ENCODE peak calls at places on chromosomes 2 and 18, in ten cellular contexts. One of them, this sample, is unnamed.

GRCh38 chr18:45412577-45412976 is 202.7 kb upstream of the SLC14A2 start:
- DNase-seq in IMR-90: no peak
- DNase-seq in body of pancreas: no peak
- DNase-seq in gastrocnemius medialis: no peak
- DNase-seq in HCT116: no peak
- DNase-seq in lower leg skin: no peak
- DNase-seq in stomach: no peak
- DNase-seq in A549: no peak
- DNase-seq in H54: no peak
- DNase-seq in heart left ventricle: no peak
- DNase-seq in this sample: no peak

GRCh38 chr2:28406276-28407096 is 13.8 kb downstream of the FOSL2 start:
- DNase-seq in IMR-90: peak
- DNase-seq in lower leg skin: no peak
- DNase-seq in H54: peak
- DNase-seq in body of pancreas: peak
- DNase-seq in A549: no peak
- DNase-seq in gastrocnemius medialis: no peak
- DNase-seq in HCT116: no peak
- DNase-seq in stomach: peak
- DNase-seq in heart left ventricle: no peak
- DNase-seq in this sample: no peak

GRCh38 chr2:190792956-190793888 is 87.4 kb upstream of the GLS start:
- DNase-seq in IMR-90: no peak
- DNase-seq in A549: no peak
- DNase-seq in body of pancreas: no peak
- DNase-seq in lower leg skin: no peak
- DNase-seq in HCT116: no peak
- DNase-seq in heart left ventricle: no peak
- DNase-seq in gastrocnemius medialis: no peak
- DNase-seq in stomach: no peak
- DNase-seq in H54: no peak
- DNase-seq in this sample: no peak

GRCh38 chr2:237281900-237282306 is 132.1 kb downstream of the COL6A3 start:
- DNase-seq in stomach: no peak
- DNase-seq in H54: no peak
- DNase-seq in gastrocnemius medialis: no peak
- DNase-seq in IMR-90: peak
- DNase-seq in HCT116: no peak
- DNase-seq in heart left ventricle: no peak
- DNase-seq in lower leg skin: no peak
- DNase-seq in body of pancreas: no peak
- DNase-seq in A549: no peak
- DNase-seq in this sample: no peak

GRCh38 chr18:55838841-55839240 is 250.8 kb upstream of the TCF4 start:
- DNase-seq in A549: no peak
- DNase-seq in HCT116: no peak
- DNase-seq in heart left ventricle: no peak
- DNase-seq in IMR-90: peak
- DNase-seq in H54: no peak
- DNase-seq in body of pancreas: no peak
- DNase-seq in lower leg skin: no peak
- DNase-seq in stomach: no peak
- DNase-seq in gastrocnemius medialis: no peak
- DNase-seq in this sample: no peak

GRCh38 chr2:240572141-240573031 is 4.1 kb downstream of the RNPEPL1 start:
- DNase-seq in IMR-90: no peak
- DNase-seq in HCT116: no peak
- DNase-seq in lower leg skin: no peak
- DNase-seq in heart left ventricle: no peak
- DNase-seq in A549: no peak
- DNase-seq in H54: no peak
- DNase-seq in stomach: no peak
- DNase-seq in gastrocnemius medialis: peak
- DNase-seq in body of pancreas: no peak
- DNase-seq in this sample: no peak

GRCh38 chr2:218273908-218274249 is 3.6 kb downstream of the PNKD start:
- DNase-seq in H54: no peak
- DNase-seq in HCT116: no peak
- DNase-seq in heart left ventricle: no peak
- DNase-seq in stomach: no peak
- DNase-seq in IMR-90: no peak
- DNase-seq in gastrocnemius medialis: no peak
- DNase-seq in lower leg skin: no peak
- DNase-seq in A549: no peak
- DNase-seq in body of pancreas: no peak
- DNase-seq in this sample: no peak

GRCh38 chr2:119827866-119828507 is 68.3 kb downstream of the PTPN4 start:
- DNase-seq in body of pancreas: no peak
- DNase-seq in heart left ventricle: no peak
- DNase-seq in gastrocnemius medialis: no peak
- DNase-seq in HCT116: no peak
- DNase-seq in A549: no peak
- DNase-seq in H54: no peak
- DNase-seq in IMR-90: peak
- DNase-seq in lower leg skin: no peak
- DNase-seq in stomach: no peak
- DNase-seq in this sample: no peak

GRCh38 chr18:57727952-57728807 is 74.9 kb downstream of the ATP8B1 start:
- DNase-seq in heart left ventricle: no peak
- DNase-seq in body of pancreas: no peak
- DNase-seq in gastrocnemius medialis: no peak
- DNase-seq in stomach: no peak
- DNase-seq in A549: no peak
- DNase-seq in lower leg skin: no peak
- DNase-seq in IMR-90: peak
- DNase-seq in HCT116: no peak
- DNase-seq in H54: no peak
- DNase-seq in this sample: no peak

GRCh38 chr2:178413472-178414265 is 37.3 kb downstream of the PRKRA start:
- DNase-seq in A549: peak
- DNase-seq in IMR-90: peak
- DNase-seq in body of pancreas: peak
- DNase-seq in HCT116: peak
- DNase-seq in lower leg skin: peak
- DNase-seq in stomach: peak
- DNase-seq in H54: peak
- DNase-seq in gastrocnemius medialis: peak
- DNase-seq in heart left ventricle: peak
- DNase-seq in this sample: peak
- TF ChIP-seq POLR2A in A549: no peak
- TF ChIP-seq POLR2A in IMR-90: peak
- TF ChIP-seq POLR2A in body of pancreas: peak
- TF ChIP-seq POLR2A in HCT116: peak
- TF ChIP-seq POLR2A in lower leg skin: no peak
- TF ChIP-seq POLR2A in stomach: no peak
- TF ChIP-seq POLR2A in H54: peak
- TF ChIP-seq POLR2A in gastrocnemius medialis: peak
- TF ChIP-seq POLR2A in heart left ventricle: no peak
- TF ChIP-seq POLR2A in this sample: peak

GRCh38 chr2:148020358-148021058 is at the start of gene ORC4:
- DNase-seq in body of pancreas: peak
- DNase-seq in heart left ventricle: peak
- DNase-seq in A549: peak
- DNase-seq in lower leg skin: peak
- DNase-seq in gastrocnemius medialis: peak
- DNase-seq in IMR-90: peak
- DNase-seq in HCT116: peak
- DNase-seq in stomach: peak
- DNase-seq in H54: peak
- DNase-seq in this sample: peak
- TF ChIP-seq POLR2A in body of pancreas: peak
- TF ChIP-seq POLR2A in heart left ventricle: no peak
- TF ChIP-seq POLR2A in A549: peak
- TF ChIP-seq POLR2A in lower leg skin: no peak
- TF ChIP-seq POLR2A in gastrocnemius medialis: peak
- TF ChIP-seq POLR2A in IMR-90: peak
- TF ChIP-seq POLR2A in HCT116: peak
- TF ChIP-seq POLR2A in stomach: no peak
- TF ChIP-seq POLR2A in H54: peak
- TF ChIP-seq POLR2A in this sample: peak

DNA sequence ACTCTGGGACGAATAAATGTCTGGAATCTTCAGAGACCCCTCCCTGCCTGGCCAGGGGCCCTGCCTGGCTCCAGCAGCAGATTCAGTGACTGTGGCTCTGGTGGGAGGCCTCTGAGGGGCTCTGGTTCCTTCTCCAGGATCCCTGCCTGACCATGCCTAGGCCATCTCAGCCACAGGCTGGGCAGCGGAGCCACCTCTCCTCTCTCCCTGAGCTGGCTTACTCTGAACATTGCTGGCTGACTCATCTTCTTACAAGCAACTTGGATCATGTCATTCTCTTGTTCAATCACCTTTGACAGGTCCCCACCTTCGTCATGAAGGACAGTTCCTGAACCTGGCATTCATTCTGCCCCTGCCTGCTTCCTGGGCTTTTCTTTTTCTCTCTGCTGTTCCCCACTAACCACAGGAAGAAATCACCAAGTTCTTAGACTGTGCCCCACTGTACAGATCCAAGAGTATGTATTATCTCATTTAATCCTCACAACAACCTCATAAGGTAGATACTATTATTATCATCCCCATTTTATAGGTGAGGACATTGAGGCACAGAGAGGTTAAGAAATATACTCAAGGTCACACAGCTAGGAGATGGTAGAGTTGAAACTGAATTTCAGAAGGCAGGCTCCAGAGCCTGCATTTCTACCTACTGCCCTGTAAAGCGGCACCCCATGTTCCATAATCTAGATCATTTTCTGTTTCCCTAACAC is 155.5 kb upstream of the SMAD2 start:
- DNase-seq in A549: no peak
- DNase-seq in lower leg skin: no peak
- DNase-seq in body of pancreas: no peak
- DNase-seq in stomach: no peak
- DNase-seq in H54: no peak
- DNase-seq in IMR-90: no peak
- DNase-seq in heart left ventricle: no peak
- DNase-seq in HCT116: no peak
- DNase-seq in gastrocnemius medialis: no peak
- DNase-seq in this sample: no peak
- TF ChIP-seq POLR2A in A549: no peak
- TF ChIP-seq POLR2A in lower leg skin: no peak
- TF ChIP-seq POLR2A in body of pancreas: no peak
- TF ChIP-seq POLR2A in stomach: no peak
- TF ChIP-seq POLR2A in H54: no peak
- TF ChIP-seq POLR2A in IMR-90: no peak
- TF ChIP-seq POLR2A in heart left ventricle: no peak
- TF ChIP-seq POLR2A in HCT116: no peak
- TF ChIP-seq POLR2A in gastrocnemius medialis: no peak
- TF ChIP-seq POLR2A in this sample: no peak

GRCh38 chr18:76494181-76494540 is 881 bp downstream of the ZNF516 start:
- DNase-seq in stomach: no peak
- DNase-seq in lower leg skin: no peak
- DNase-seq in IMR-90: peak
- DNase-seq in heart left ventricle: no peak
- DNase-seq in HCT116: no peak
- DNase-seq in body of pancreas: peak
- DNase-seq in gastrocnemius medialis: peak
- DNase-seq in H54: no peak
- DNase-seq in A549: no peak
- DNase-seq in this sample: no peak

GRCh38 chr18:76495435-76496199 is 575 bp upstream of the ZNF516 start:
- DNase-seq in gastrocnemius medialis: peak
- DNase-seq in stomach: no peak
- DNase-seq in IMR-90: peak
- DNase-seq in heart left ventricle: peak
- DNase-seq in HCT116: no peak
- DNase-seq in lower leg skin: peak
- DNase-seq in A549: peak
- DNase-seq in H54: no peak
- DNase-seq in body of pancreas: peak
- DNase-seq in this sample: no peak

GRCh38 chr18:76498064-76498463 is 3.0 kb upstream of the ZNF516 start:
- DNase-seq in body of pancreas: no peak
- DNase-seq in lower leg skin: no peak
- DNase-seq in gastrocnemius medialis: no peak
- DNase-seq in A549: no peak
- DNase-seq in H54: no peak
- DNase-seq in heart left ventricle: no peak
- DNase-seq in IMR-90: no peak
- DNase-seq in stomach: no peak
- DNase-seq in HCT116: no peak
- DNase-seq in this sample: no peak

GRCh38 chr18:76494541-76495403 is at the start of gene ZNF516:
- DNase-seq in lower leg skin: no peak
- DNase-seq in stomach: peak
- DNase-seq in gastrocnemius medialis: peak
- DNase-seq in H54: no peak
- DNase-seq in A549: no peak
- DNase-seq in IMR-90: peak
- DNase-seq in heart left ventricle: no peak
- DNase-seq in HCT116: no peak
- DNase-seq in body of pancreas: peak
- DNase-seq in this sample: no peak

DNA sequence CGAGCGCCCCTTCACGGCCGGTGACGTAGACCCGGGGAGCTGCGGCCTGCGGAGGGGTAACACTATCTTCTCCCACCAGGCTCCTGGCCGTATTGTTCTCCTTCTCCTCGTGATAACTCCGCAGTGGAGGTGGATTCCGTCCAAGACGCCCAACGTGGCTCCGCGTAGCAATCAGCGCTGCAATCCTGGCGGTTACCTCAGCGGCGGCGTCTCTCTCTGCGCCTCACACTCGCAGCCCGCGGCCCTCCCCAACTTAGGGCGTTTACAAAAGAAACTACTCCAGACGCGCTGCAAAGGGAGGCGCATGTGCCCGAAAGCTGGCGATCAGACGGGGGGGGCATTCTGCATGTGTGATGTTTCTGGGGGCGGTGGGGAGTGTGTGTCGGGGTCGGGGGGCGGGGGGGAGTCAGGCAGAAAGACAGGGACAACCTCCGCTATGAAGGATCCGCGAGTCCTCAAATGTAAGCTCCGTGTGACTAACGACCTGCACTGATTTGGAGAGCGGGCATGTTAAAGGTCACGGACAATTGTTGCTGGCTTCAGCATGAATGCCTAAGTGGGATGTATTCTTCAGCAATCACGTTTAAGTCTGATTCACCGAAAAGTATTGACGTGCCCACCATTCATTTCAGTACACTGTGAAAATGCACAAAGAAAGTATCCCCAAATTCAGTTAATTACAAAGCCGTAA is 1.3 kb upstream of the ZNF516 start:
- DNase-seq in lower leg skin: peak
- DNase-seq in body of pancreas: peak
- DNase-seq in A549: peak
- DNase-seq in IMR-90: peak
- DNase-seq in gastrocnemius medialis: peak
- DNase-seq in HCT116: no peak
- DNase-seq in heart left ventricle: peak
- DNase-seq in stomach: peak
- DNase-seq in H54: no peak
- DNase-seq in this sample: no peak
- TF ChIP-seq POLR2A in lower leg skin: no peak
- TF ChIP-seq POLR2A in body of pancreas: peak
- TF ChIP-seq POLR2A in A549: no peak
- TF ChIP-seq POLR2A in IMR-90: no peak
- TF ChIP-seq POLR2A in gastrocnemius medialis: no peak
- TF ChIP-seq POLR2A in HCT116: no peak
- TF ChIP-seq POLR2A in heart left ventricle: no peak
- TF ChIP-seq POLR2A in stomach: no peak
- TF ChIP-seq POLR2A in H54: no peak
- TF ChIP-seq POLR2A in this sample: no peak